ENCODE peak calls at places on chromosomes 6 and 20, in seven cellular contexts. S is HCT116, M is H1, L is HepG2, B is SK-N-SH, C is GM12878, U is K562. T is an unnamed sample.

GRCh38 chr6:50939931-50940330 is 121.3 kb downstream of the TFAP2B start:
- DNase-seq in S (no peak), M (no peak), L (no peak), B (no peak), C (no peak), U (no peak), T (no peak)

GRCh38 chr20:43694763-43695162 is 27.8 kb downstream of the MYBL2 start:
- DNase-seq in S (no peak), M (no peak), L (no peak), B (no peak), C (no peak), U (no peak), T (no peak)

GRCh38 chr6:26103141-26103769 is 16.0 kb downstream of the HFE start:
- DNase-seq in S (no peak), M (no peak), L (peak), B (no peak), C (no peak), U (peak), T (no peak)

GRCh38 chr6:1616556-1617463 is 7.1 kb downstream of the FOXC1 start:
- DNase-seq in S (no peak), M (no peak), L (no peak), B (no peak), C (no peak), U (no peak), T (no peak)

GRCh38 chr20:12882832-12883506 is 125.8 kb upstream of the SPTLC3 start:
- DNase-seq in S (no peak), M (no peak), L (no peak), B (no peak), C (no peak), U (no peak), T (no peak)

GRCh38 chr6:137044366-137045220 is at the start of gene IL20RA:
- DNase-seq in S (no peak), M (peak), L (no peak), B (peak), C (no peak), U (no peak), T (peak)

GRCh38 chr20:46040902-46041535 is 12.0 kb downstream of the SLC12A5 start:
- DNase-seq in S (no peak), M (peak), L (peak), B (no peak), C (no peak), U (peak), T (peak)

GRCh38 chr6:160400426-160400825 is 52.2 kb downstream of the SLC22A3 start:
- DNase-seq in S (no peak), M (no peak), L (no peak), B (no peak), C (no peak), U (no peak), T (no peak)

GRCh38 chr6:93678841-93679454 is 259.6 kb upstream of the EPHA7 start:
- DNase-seq in S (no peak), M (no peak), L (no peak), B (no peak), C (no peak), U (no peak), T (peak)

GRCh38 chr20:8234580-8234979 is 102.5 kb downstream of the PLCB1 start:
- DNase-seq in S (no peak), M (no peak), L (no peak), B (no peak), C (no peak), U (no peak), T (no peak)

GRCh38 chr20:63826753-63827152 is 4.3 kb downstream of the ZBTB46 start:
- DNase-seq in S (no peak), M (no peak), L (no peak), B (no peak), C (no peak), U (no peak), T (no peak)

GRCh38 chr20:14178952-14179351 is 158.5 kb downstream of the FLRT3 start:
- DNase-seq in S (no peak), M (no peak), L (no peak), B (no peak), C (no peak), U (no peak), T (no peak)

GRCh38 chr6:122107256-122107655 is 292.2 kb upstream of the HSF2 start:
- DNase-seq in S (no peak), M (no peak), L (no peak), B (no peak), C (no peak), U (no peak), T (no peak)

GRCh38 chr20:11849976-11850670 is 67.6 kb upstream of the BTBD3 start:
- DNase-seq in S (peak), M (no peak), L (no peak), B (no peak), C (no peak), U (no peak), T (no peak)

GRCh38 chr6:165671222-165671715 is 8.2 kb upstream of the PDE10A start:
- DNase-seq in S (no peak), M (no peak), L (no peak), B (no peak), C (no peak), U (no peak), T (no peak)

GRCh38 chr6:158962371-158962770 is 37.6 kb downstream of the RSPH3 start:
- DNase-seq in S (no peak), M (no peak), L (no peak), B (no peak), C (no peak), U (no peak), T (no peak)

GRCh38 chr6:94721459-94721858 is 855.9 kb upstream of the MANEA start:
- DNase-seq in S (no peak), M (no peak), L (no peak), B (no peak), C (no peak), U (no peak), T (no peak)

GRCh38 chr20:44561876-44562275 is 20.5 kb upstream of the PKIG start:
- DNase-seq in S (no peak), M (no peak), L (no peak), B (no peak), C (no peak), U (no peak), T (no peak)

GRCh38 chr6:161439093-161439492 is 165.2 kb upstream of the AGPAT4 start:
- DNase-seq in S (peak), M (no peak), L (no peak), B (no peak), C (no peak), U (peak), T (peak)

GRCh38 chr20:35339007-35339406 is 46.8 kb upstream of the FAM83C start:
- DNase-seq in S (no peak), M (no peak), L (no peak), B (no peak), C (no peak), U (no peak), T (no peak)

GRCh38 chr6:149963212-149963461 is 606 bp upstream of the ULBP1 start:
- DNase-seq in S (peak), M (peak), L (no peak), B (no peak), C (no peak), U (no peak), T (peak)

GRCh38 chr6:108556864-108557493 is 3.7 kb upstream of the FOXO3 start:
- DNase-seq in S (no peak), M (no peak), L (no peak), B (no peak), C (no peak), U (no peak), T (peak)

GRCh38 chr6:96899019-96899418 is 1.3 kb upstream of the NDUFAF4 start:
- DNase-seq in S (peak), M (no peak), L (peak), B (peak), C (no peak), U (no peak), T (peak)
- TF ChIP-seq JUND in S (no peak), M (no peak), L (no peak), B (no peak), C (no peak), U (no peak), T (no peak)

GRCh38 chr6:38185752-38186151 is 366.2 kb downstream of the ZFAND3 start:
- DNase-seq in S (no peak), M (no peak), L (no peak), B (no peak), C (no peak), U (no peak), T (no peak)

GRCh38 chr6:38191418-38191817 is 371.9 kb downstream of the ZFAND3 start:
- DNase-seq in S (no peak), M (peak), L (no peak), B (no peak), C (no peak), U (no peak), T (no peak)

GRCh38 chr6:38187285-38187684 is 367.8 kb downstream of the ZFAND3 start:
- DNase-seq in S (no peak), M (no peak), L (no peak), B (no peak), C (no peak), U (no peak), T (no peak)

GRCh38 chr6:38187688-38188590 is 368.4 kb downstream of the ZFAND3 start:
- DNase-seq in S (no peak), M (peak), L (no peak), B (no peak), C (no peak), U (no peak), T (no peak)

DNA sequence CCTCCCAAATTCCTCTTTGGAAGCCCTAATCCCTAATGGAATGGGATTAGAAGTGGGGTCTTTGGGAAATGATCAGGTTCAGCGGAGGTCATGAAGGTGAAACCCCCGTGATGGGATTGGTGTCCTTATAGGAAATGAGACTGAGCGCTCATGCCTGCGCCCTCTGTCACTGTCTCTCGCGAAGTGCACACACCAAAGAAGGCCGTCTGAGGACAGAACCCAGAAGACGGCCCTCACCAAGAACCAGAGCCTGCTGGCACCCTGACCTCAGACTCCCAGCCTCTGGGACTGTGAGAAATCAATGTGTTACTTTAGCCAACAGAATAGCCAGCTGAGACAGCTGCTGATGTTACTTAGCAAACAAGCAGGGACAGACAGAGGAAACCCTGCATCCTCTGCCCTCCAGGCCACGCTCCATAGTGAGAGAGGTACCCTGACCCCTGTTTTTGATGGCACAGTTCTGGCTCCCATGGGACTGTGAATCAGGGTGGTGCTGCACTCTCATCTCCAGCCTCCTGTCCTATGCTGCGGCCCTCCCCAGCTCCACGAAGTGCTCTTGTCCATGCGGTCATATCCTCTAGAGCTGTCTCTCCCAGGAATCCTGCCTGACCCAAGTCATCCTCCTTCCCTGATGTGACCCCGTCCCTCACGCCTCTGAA is 369.3 kb downstream of the ZFAND3 start:
- DNase-seq in S (no peak), M (no peak), L (no peak), B (no peak), C (no peak), U (no peak), T (no peak)
- TF ChIP-seq JUND in S (no peak), M (no peak), L (no peak), B (no peak), C (no peak), U (no peak), T (no peak)

GRCh38 chr20:50729925-50730764 is 1.2 kb upstream of the PARD6B start:
- DNase-seq in S (no peak), M (no peak), L (peak), B (peak), C (no peak), U (peak), T (no peak)
- TF ChIP-seq JUND in S (no peak), M (no peak), L (no peak), B (no peak), C (no peak), U (no peak), T (no peak)

DNA sequence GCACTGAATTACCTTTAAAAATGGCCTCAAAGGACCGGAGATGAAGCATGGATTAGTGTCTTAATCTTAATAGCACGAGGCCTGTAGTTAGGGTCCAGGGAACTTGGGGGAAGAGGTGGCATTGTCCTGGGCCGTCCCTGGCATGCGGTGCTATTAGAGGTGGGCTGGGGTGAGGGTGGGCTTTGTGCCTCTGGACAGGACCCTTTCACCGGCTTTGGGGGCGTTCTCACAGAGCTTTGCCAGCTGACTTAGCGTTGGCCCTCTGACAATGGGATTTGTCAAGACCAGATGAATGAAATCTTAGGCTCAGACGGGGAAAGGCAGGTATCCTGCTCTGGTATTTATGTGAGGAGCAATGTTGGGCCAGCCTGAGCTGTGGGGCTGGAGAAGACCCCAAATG is 59.6 kb downstream of the ERMARD start:
- DNase-seq in S (no peak), M (no peak), L (no peak), B (no peak), C (no peak), U (no peak), T (no peak)
- TF ChIP-seq JUND in S (no peak), M (no peak), L (no peak), B (no peak), C (no peak), U (no peak), T (no peak)

DNA sequence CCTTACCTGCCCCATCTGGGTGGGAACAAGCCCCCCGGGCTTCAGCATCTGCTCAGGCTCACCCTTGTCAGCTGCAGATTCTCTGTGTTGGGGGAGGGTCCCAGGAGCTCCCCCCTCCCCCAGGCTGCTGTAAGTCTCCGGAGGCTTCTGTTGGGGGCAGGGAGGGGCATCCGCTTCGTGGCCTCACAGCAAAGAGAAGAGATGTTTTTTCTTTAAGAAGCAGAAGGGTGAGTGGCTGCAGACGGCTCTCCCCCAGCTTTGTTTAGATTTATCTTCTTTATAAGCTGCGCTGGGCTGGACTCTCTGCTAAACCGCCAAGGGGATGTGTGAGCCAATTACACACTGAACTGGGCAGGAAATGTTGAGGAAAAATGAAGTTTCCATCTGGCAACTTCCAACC is 48.7 kb upstream of the GATA5 start:
- DNase-seq in S (no peak), M (no peak), L (no peak), B (peak), C (no peak), U (peak), T (no peak)
- TF ChIP-seq JUND in S (no peak), M (no peak), L (no peak), B (no peak), C (no peak), U (no peak), T (no peak)

GRCh38 chr6:43849844-43850243 is 79.8 kb downstream of the VEGFA start:
- DNase-seq in S (no peak), M (no peak), L (no peak), B (no peak), C (no peak), U (no peak), T (peak)
- TF ChIP-seq JUND in S (no peak), M (no peak), L (no peak), B (no peak), C (no peak), U (no peak), T (no peak)

GRCh38 chr20:38092260-38092857 is 58.8 kb downstream of the RPRD1B start:
- DNase-seq in S (no peak), M (no peak), L (no peak), B (no peak), C (peak), U (no peak), T (no peak)

GRCh38 chr20:38091447-38092216 is 58.1 kb downstream of the RPRD1B start:
- DNase-seq in S (no peak), M (no peak), L (no peak), B (no peak), C (peak), U (peak), T (no peak)

GRCh38 chr20:38093641-38094077 is 60.1 kb downstream of the RPRD1B start:
- DNase-seq in S (no peak), M (no peak), L (peak), B (no peak), C (no peak), U (no peak), T (no peak)

GRCh38 chr20:38094968-38095689 is 61.6 kb downstream of the RPRD1B start:
- DNase-seq in S (no peak), M (no peak), L (no peak), B (no peak), C (no peak), U (no peak), T (no peak)

DNA sequence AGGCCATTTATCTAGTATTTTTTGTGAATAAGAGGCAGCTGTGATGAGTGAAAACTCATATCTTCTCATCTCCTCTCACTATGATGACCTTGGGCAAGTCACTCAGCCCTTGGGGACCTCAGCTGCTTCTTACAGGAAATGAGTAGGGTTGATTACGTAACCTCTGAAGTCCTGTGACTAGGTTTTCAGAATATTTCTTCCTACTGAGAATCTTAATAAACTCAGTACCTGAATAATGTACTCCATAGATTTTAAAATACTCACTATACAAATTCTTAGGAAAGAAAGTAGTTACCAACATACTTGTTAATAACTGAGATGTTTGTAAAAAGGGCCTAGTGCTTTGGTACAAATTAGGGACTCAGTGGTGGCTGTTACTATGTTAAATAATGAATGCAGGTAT is 60.8 kb downstream of the RPRD1B start:
- DNase-seq in S (no peak), M (no peak), L (peak), B (no peak), C (peak), U (peak), T (no peak)
- TF ChIP-seq JUND in S (no peak), M (no peak), L (no peak), B (peak), C (peak), U (peak), T (no peak)

GRCh38 chr6:152310371-152310954 is 326.7 kb downstream of the SYNE1 start:
- DNase-seq in S (no peak), M (no peak), L (no peak), B (no peak), C (no peak), U (no peak), T (no peak)

GRCh38 chr6:152309648-152310047 is 327.5 kb downstream of the SYNE1 start:
- DNase-seq in S (no peak), M (no peak), L (no peak), B (no peak), C (no peak), U (no peak), T (no peak)

GRCh38 chr6:152305672-152306071 is 331.5 kb downstream of the SYNE1 start:
- DNase-seq in S (no peak), M (no peak), L (peak), B (no peak), C (no peak), U (no peak), T (no peak)

GRCh38 chr6:152309006-152309405 is 328.2 kb downstream of the SYNE1 start:
- DNase-seq in S (no peak), M (no peak), L (no peak), B (no peak), C (no peak), U (no peak), T (no peak)

DNA sequence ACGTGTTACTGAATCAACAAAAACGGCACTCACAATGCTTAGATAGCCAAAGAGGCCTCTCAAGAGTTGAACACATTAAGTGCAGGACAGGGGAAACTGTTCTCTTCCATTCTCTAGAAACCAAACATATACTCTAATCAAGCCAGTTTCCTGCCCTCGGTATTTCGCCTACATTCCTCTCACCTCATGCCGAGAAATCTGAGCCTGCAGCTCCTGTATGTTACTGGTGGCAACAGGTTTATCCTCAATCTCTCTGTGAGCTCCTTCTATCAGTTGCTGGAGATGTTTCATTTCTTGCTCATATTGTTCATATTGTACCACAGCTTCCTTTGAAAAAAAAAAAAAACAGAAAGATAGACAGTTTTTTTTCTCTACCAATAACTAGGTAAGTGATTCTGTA is 328.9 kb downstream of the SYNE1 start:
- DNase-seq in S (no peak), M (no peak), L (no peak), B (no peak), C (no peak), U (no peak), T (no peak)
- TF ChIP-seq JUND in S (no peak), M (no peak), L (no peak), B (no peak), C (no peak), U (no peak), T (no peak)

DNA sequence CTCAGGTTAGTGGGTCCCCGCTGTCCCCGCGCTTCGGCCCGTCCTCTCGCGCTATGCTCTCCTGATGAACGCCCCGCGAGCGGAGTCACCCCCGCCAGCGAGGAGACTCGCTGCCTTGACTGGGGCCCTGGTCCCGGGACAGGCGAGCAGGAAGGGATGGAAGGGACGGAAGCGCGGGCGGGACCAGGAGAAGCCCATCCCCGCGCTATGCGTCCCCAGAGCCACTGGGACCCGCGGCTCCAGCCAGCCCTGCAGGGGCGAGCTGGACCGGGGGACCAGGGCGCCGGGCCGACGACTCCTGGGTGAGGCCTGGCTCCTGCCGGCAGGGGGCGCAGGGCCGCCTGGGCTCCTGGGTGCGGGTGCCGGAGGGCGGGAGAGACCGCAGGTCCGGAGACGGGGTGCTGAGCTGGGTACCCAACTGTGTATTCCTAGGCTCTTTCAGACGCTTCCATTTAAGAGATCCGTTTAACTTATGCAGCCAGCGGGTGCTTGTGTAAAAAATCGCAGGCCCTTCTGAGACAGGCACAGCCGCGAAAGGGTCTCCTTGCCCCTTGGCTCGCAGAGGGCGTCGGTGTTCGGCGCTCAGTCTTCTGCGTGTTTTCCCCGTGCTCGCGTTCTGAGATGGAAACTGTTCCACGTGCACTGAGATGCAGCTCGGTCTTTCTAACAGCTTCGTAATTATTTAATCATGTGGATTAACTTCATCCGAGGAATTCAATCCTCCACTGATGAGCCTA is 580 bp upstream of the SYCP2 start:
- DNase-seq in S (peak), M (peak), L (peak), B (peak), C (no peak), U (peak), T (peak)
- TF ChIP-seq JUND in S (no peak), M (no peak), L (no peak), B (no peak), C (no peak), U (no peak), T (no peak)

T was measured in T47D.